ENCODE peak calls at places on chromosome 4, in eight cellular contexts. J is heart left ventricle, V is suprapubic skin, R is fibroblast of lung, T is IMR-90, N is MM.1S, U is tibial nerve, X is psoas muscle. G is an unnamed sample.

GRCh38 chr4:10334506-10335028 is 122.7 kb downstream of the ZNF518B start:
- DNase-seq in J (no peak), V (no peak), R (no peak), T (no peak), N (no peak), U (no peak), X (no peak), G (no peak)

GRCh38 chr4:159360549-159360948 is 257.7 kb downstream of the RAPGEF2 start:
- DNase-seq in J (no peak), V (no peak), R (peak; percentile 97), T (peak; percentile 96), N (no peak), U (no peak), X (no peak), G (no peak)

GRCh38 chr4:156711196-156711590 is 260.4 kb downstream of the PDGFC start:
- DNase-seq in J (no peak), V (no peak), R (peak; percentile 27), T (no peak), N (no peak), U (no peak), X (no peak), G (no peak)

GRCh38 chr4:92122911-92123310 is 180.9 kb upstream of the GRID2 start:
- DNase-seq in J (no peak), V (no peak), R (no peak), T (no peak), N (no peak), U (no peak), X (no peak), G (no peak)

GRCh38 chr4:103098746-103099421 is 750 bp downstream of the BDH2 start:
- DNase-seq in J (no peak), V (no peak), R (no peak), T (peak; percentile 21), N (no peak), U (no peak), X (no peak), G (no peak)

GRCh38 chr4:39544580-39545315 is 17.5 kb upstream of the UGDH start:
- DNase-seq in J (no peak), V (no peak), R (peak; percentile 66), T (peak; percentile 67), N (no peak), U (no peak), X (no peak), G (no peak)

GRCh38 chr4:148044889-148045352 is 313.0 kb downstream of the ARHGAP10 start:
- DNase-seq in J (no peak), V (no peak), R (no peak), T (no peak), N (no peak), U (no peak), X (no peak), G (no peak)

GRCh38 chr4:16530688-16531635 is 304.7 kb upstream of the TAPT1 start:
- DNase-seq in J (no peak), V (no peak), R (peak; percentile 83), T (peak; percentile 86), N (no peak), U (no peak), X (no peak), G (no peak)

GRCh38 chr4:182207806-182208483 is 35.3 kb upstream of the TENM3 start:
- DNase-seq in J (no peak), V (no peak), R (peak; percentile 95), T (peak; percentile 94), N (no peak), U (no peak), X (no peak), G (no peak)

GRCh38 chr4:82005153-82005552 is 368.6 kb downstream of the HNRNPD start:
- DNase-seq in J (no peak), V (no peak), R (no peak), T (no peak), N (no peak), U (no peak), X (no peak), G (no peak)

GRCh38 chr4:73222466-73223257 is 35.9 kb downstream of the ANKRD17 start:
- DNase-seq in J (peak; percentile 51), V (no peak), R (peak; percentile 97), T (peak; percentile 97), N (peak; percentile 93), U (peak; percentile 57), X (no peak), G (peak; percentile 53)

GRCh38 chr4:173119818-173120217 is 48.8 kb upstream of the GALNT7 start:
- DNase-seq in J (no peak), V (no peak), R (peak; percentile 53), T (no peak), N (no peak), U (no peak), X (no peak), G (no peak)

GRCh38 chr4:22389240-22389871 is 126.5 kb downstream of the ADGRA3 start:
- DNase-seq in J (peak; percentile 39), V (no peak), R (peak; percentile 75), T (peak; percentile 85), N (peak; percentile 59), U (peak; percentile 32), X (peak; percentile 50), G (no peak)

GRCh38 chr4:53601251-53601764 is 10.0 kb upstream of the LNX1 start:
- DNase-seq in J (peak; percentile 33), V (no peak), R (no peak), T (no peak), N (peak; percentile 6), U (peak; percentile 13), X (peak; percentile 62), G (no peak)

GRCh38 chr4:137122876-137123275 is 409.4 kb downstream of the PCDH18 start:
- DNase-seq in J (no peak), V (no peak), R (no peak), T (no peak), N (no peak), U (no peak), X (no peak), G (no peak)

GRCh38 chr4:85114526-85114925 is 148.0 kb upstream of the WDFY3 start:
- DNase-seq in J (no peak), V (no peak), R (peak; percentile 2), T (no peak), N (no peak), U (no peak), X (no peak), G (no peak)

GRCh38 chr4:177105526-177105925 is 204.1 kb upstream of the NEIL3 start:
- DNase-seq in J (no peak), V (no peak), R (no peak), T (no peak), N (no peak), U (no peak), X (no peak), G (no peak)

GRCh38 chr4:168537086-168537485 is 40.2 kb downstream of the PALLD start:
- DNase-seq in J (no peak), V (no peak), R (no peak), T (no peak), N (no peak), U (no peak), X (no peak), G (no peak)

GRCh38 chr4:168537556-168537955 is 40.7 kb downstream of the PALLD start:
- DNase-seq in J (no peak), V (no peak), R (peak; percentile 58), T (no peak), N (no peak), U (no peak), X (no peak), G (no peak)

GRCh38 chr4:168541608-168541953 is 44.7 kb downstream of the PALLD start:
- DNase-seq in J (no peak), V (no peak), R (peak; percentile 75), T (peak; percentile 70), N (no peak), U (no peak), X (no peak), G (no peak)

GRCh38 chr4:168540086-168540864 is 43.4 kb downstream of the PALLD start:
- DNase-seq in J (no peak), V (no peak), R (peak; percentile 90), T (peak; percentile 86), N (no peak), U (no peak), X (no peak), G (no peak)

GRCh38 chr4:168540865-168541607 is 44.2 kb downstream of the PALLD start:
- DNase-seq in J (no peak), V (no peak), R (peak; percentile 70), T (no peak), N (no peak), U (no peak), X (no peak), G (no peak)
- H3K4me1 ChIP-seq in J (peaks cover 10% of the 10 kb centered on the region), V (no peaks in the 10 kb centered on the region), R (peaks cover 2% of the 10 kb centered on the region), T (peaks cover 9% of the 10 kb centered on the region), N (no peaks in the 10 kb centered on the region), U (no peaks in the 10 kb centered on the region), X (peaks cover 38% of the 10 kb centered on the region), G (no peaks in the 10 kb centered on the region)

GRCh38 chr4:6942238-6942800 is 32.7 kb downstream of the TBC1D14 start:
- DNase-seq in J (no peak), V (no peak), R (peak; percentile 95), T (peak; percentile 98), N (peak; percentile 86), U (no peak), X (peak; percentile 48), G (peak; percentile 65)

GRCh38 chr4:6943012-6943869 is 33.6 kb downstream of the TBC1D14 start:
- DNase-seq in J (no peak), V (no peak), R (no peak), T (no peak), N (no peak), U (no peak), X (peak; percentile 47), G (no peak)

GRCh38 chr4:6945052-6945409 is 35.4 kb downstream of the TBC1D14 start:
- DNase-seq in J (no peak), V (no peak), R (no peak), T (no peak), N (no peak), U (no peak), X (no peak), G (no peak)

GRCh38 chr4:6944311-6945051 is 34.9 kb downstream of the TBC1D14 start:
- DNase-seq in J (no peak), V (no peak), R (no peak), T (no peak), N (no peak), U (no peak), X (no peak), G (no peak)

GRCh38 chr4:6943870-6944195 is 34.2 kb downstream of the TBC1D14 start:
- DNase-seq in J (no peak), V (no peak), R (no peak), T (no peak), N (no peak), U (no peak), X (no peak), G (no peak)
- H3K4me1 ChIP-seq in J (peaks cover 21% of the 10 kb centered on the region), V (peaks cover 35% of the 10 kb centered on the region), R (peaks cover 12% of the 10 kb centered on the region), T (peaks cover 27% of the 10 kb centered on the region), N (peaks cover 32% of the 10 kb centered on the region), U (peaks cover 31% of the 10 kb centered on the region), X (peaks cover 21% of the 10 kb centered on the region), G (peaks cover 38% of the 10 kb centered on the region)

GRCh38 chr4:142354041-142354440 is 492.1 kb downstream of the INPP4B start:
- DNase-seq in J (no peak), V (no peak), R (peak; percentile 51), T (peak; percentile 17), N (no peak), U (no peak), X (no peak), G (no peak)
- H3K4me1 ChIP-seq in J (peaks cover 50% of the 10 kb centered on the region), V (peaks cover 22% of the 10 kb centered on the region), R (no peaks in the 10 kb centered on the region), T (peaks cover 3% of the 10 kb centered on the region), N (no peaks in the 10 kb centered on the region), U (peaks cover 9% of the 10 kb centered on the region), X (peaks cover 34% of the 10 kb centered on the region), G (peaks cover 13% of the 10 kb centered on the region)

DNA sequence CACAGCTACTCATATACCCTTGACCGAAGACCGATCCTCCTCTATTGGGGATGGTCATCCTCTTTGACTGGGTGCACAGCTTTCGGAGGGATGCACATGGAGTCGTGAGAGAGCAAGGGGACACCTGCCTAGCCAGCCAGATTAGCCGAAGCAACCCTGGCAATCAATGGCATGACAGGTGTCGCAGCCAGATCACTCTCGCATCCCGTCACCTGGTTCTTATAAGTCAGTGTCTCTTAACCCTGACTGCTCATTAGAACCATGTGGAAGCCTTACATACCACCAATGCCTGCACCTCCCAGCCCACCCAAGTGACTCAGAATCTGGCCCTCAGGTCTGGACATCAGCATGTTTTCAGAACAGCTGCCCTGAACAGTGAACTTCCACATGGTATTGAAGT is 249.7 kb downstream of the EVC2 start:
- DNase-seq in J (no peak), V (no peak), R (no peak), T (no peak), N (no peak), U (no peak), X (no peak), G (no peak)
- H3K4me1 ChIP-seq in J (no peaks in the 10 kb centered on the region), V (no peaks in the 10 kb centered on the region), R (no peaks in the 10 kb centered on the region), T (no peaks in the 10 kb centered on the region), N (no peaks in the 10 kb centered on the region), U (no peaks in the 10 kb centered on the region), X (no peaks in the 10 kb centered on the region), G (no peaks in the 10 kb centered on the region)

G was measured in upper lobe of left lung.